ENCODE peak calls at places on chromosomes 3 and 15, in five cellular contexts. E is A549, N is RWPE2, R is Karpas-422, T is ovary. F is an unnamed sample. For H3K4me1, the result is how much of the 10 kb centered on the place peaks cover.

GRCh38 chr15:42020713-42021273 is at the start of gene PLA2G4E:
- DNase-seq in E (no peak), N (peak), R (no peak), T (no peak), F (no peak)

GRCh38 chr3:171023566-171023965 is 3.0 kb downstream of the SLC2A2 start:
- DNase-seq in E (no peak), N (no peak), R (no peak), T (no peak), F (no peak)

GRCh38 chr15:69067296-69067695 is 52.8 kb downstream of the NOX5 start:
- DNase-seq in E (no peak), N (no peak), R (no peak), T (no peak), F (no peak)

GRCh38 chr15:65194826-65195541 is 9.8 kb upstream of the CLPX start:
- DNase-seq in E (no peak), N (no peak), R (no peak), T (no peak), F (peak)

GRCh38 chr15:98537516-98538060 is 110.8 kb upstream of the IGF1R start:
- DNase-seq in E (no peak), N (no peak), R (no peak), T (no peak), F (no peak)

GRCh38 chr3:188594137-188594536 is 440.2 kb downstream of the LPP start:
- DNase-seq in E (no peak), N (peak), R (no peak), T (no peak), F (no peak)

GRCh38 chr3:13379191-13379830 is 40.8 kb downstream of the NUP210 start:
- DNase-seq in E (no peak), N (no peak), R (no peak), T (no peak), F (peak)

GRCh38 chr3:184500344-184500923 is 61.2 kb upstream of the EPHB3 start:
- DNase-seq in E (no peak), N (no peak), R (no peak), T (no peak), F (no peak)

GRCh38 chr3:100590114-100590839 is 19.1 kb upstream of the ADGRG7 start:
- DNase-seq in E (peak), N (no peak), R (peak), T (peak), F (no peak)

GRCh38 chr3:52403955-52404354 is 40.9 kb downstream of the SEMA3G start:
- DNase-seq in E (no peak), N (peak), R (no peak), T (peak), F (no peak)

GRCh38 chr3:79019137-79019923 is 748.5 kb downstream of the ROBO1 start:
- DNase-seq in E (peak), N (peak), R (no peak), T (peak), F (peak)

GRCh38 chr3:31732548-31732947 is 199.8 kb downstream of the STT3B start:
- DNase-seq in E (no peak), N (no peak), R (no peak), T (no peak), F (no peak)

GRCh38 chr15:40029979-40030893 is 8.7 kb downstream of the SRP14 start:
- DNase-seq in E (no peak), N (no peak), R (peak), T (no peak), F (no peak)

GRCh38 chr3:112463250-112463649 is 36.0 kb downstream of the BTLA start:
- DNase-seq in E (no peak), N (no peak), R (no peak), T (no peak), F (no peak)

GRCh38 chr3:142318331-142318730 is 92.9 kb upstream of the GK5 start:
- DNase-seq in E (no peak), N (no peak), R (no peak), T (no peak), F (no peak)

GRCh38 chr3:7953449-7954015 is 548.1 kb upstream of the LMCD1 start:
- DNase-seq in E (no peak), N (no peak), R (no peak), T (no peak), F (no peak)

GRCh38 chr3:126261037-126261436 is 80.7 kb upstream of the ALDH1L1 start:
- DNase-seq in E (no peak), N (no peak), R (peak), T (peak), F (peak)

GRCh38 chr3:150303776-150304175 is 104.3 kb upstream of the TSC22D2 start:
- DNase-seq in E (peak), N (no peak), R (peak), T (no peak), F (no peak)

GRCh38 chr15:88375234-88375926 is 91.8 kb downstream of the MRPL46 start:
- DNase-seq in E (peak), N (no peak), R (no peak), T (no peak), F (no peak)

GRCh38 chr3:72821170-72821781 is 27.0 kb downstream of the SHQ1 start:
- DNase-seq in E (no peak), N (no peak), R (peak), T (no peak), F (no peak)

GRCh38 chr15:46555547-46555946 is 920.7 kb downstream of the SQOR start:
- DNase-seq in E (no peak), N (no peak), R (no peak), T (no peak), F (no peak)

GRCh38 chr3:153138267-153139210 is 23.5 kb upstream of the RAP2B start:
- DNase-seq in E (peak), N (peak), R (no peak), T (no peak), F (peak)

GRCh38 chr3:134330895-134331810 is 43.1 kb downstream of the AMOTL2 start:
- DNase-seq in E (no peak), N (no peak), R (no peak), T (no peak), F (peak)

GRCh38 chr3:7787871-7788828 is 713.5 kb upstream of the LMCD1 start:
- DNase-seq in E (no peak), N (no peak), R (no peak), T (no peak), F (no peak)

DNA sequence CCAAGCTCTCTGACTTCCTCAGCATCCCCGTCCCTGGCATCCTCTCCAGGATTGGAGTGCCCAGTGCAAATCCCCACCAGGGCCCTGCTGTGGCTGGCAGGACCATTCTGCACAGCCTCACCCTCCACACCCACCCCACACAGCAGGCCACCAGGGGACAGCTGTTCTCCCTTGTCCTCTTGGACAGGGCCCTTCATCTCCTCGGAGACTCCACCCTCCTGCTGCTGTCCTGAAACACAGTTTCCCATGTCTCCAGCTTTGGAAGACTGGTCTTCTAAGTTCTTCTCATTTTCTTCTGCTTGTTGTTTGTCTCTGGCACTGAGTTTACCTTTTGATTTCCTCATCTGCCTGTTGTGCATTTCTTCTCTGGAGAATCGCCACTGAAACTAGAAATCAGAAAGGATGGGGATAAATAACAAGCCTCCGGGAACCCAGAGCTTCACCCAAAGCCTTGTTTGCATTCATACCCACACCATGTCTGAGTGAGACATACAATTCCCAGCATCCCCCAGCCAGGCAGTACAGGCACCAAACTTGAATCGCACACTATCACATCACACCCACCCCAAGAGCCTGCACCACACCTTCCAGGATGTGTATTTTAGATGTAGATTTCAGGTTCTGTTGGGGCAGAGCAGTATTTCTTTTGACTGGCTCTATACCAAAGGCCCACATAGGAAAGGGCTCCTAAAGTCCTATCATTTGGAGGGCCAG is 52.0 kb downstream of the OXNAD1 start:
- DNase-seq in E (no peak), N (no peak), R (no peak), T (no peak), F (no peak)
- H3K4me1 ChIP-seq in E (under half), N (under half), R (under half), T (under half), F (under half)

GRCh38 chr15:66956672-66957540 is 108.5 kb upstream of the SMAD3 start:
- DNase-seq in E (no peak), N (no peak), R (no peak), T (no peak), F (no peak)

GRCh38 chr15:66961407-66961884 is 104.0 kb upstream of the SMAD3 start:
- DNase-seq in E (no peak), N (peak), R (no peak), T (no peak), F (no peak)

GRCh38 chr15:66961901-66962300 is 103.5 kb upstream of the SMAD3 start:
- DNase-seq in E (no peak), N (peak), R (no peak), T (no peak), F (no peak)

GRCh38 chr15:66960519-66960918 is 104.9 kb upstream of the SMAD3 start:
- DNase-seq in E (no peak), N (peak), R (no peak), T (no peak), F (no peak)

DNA sequence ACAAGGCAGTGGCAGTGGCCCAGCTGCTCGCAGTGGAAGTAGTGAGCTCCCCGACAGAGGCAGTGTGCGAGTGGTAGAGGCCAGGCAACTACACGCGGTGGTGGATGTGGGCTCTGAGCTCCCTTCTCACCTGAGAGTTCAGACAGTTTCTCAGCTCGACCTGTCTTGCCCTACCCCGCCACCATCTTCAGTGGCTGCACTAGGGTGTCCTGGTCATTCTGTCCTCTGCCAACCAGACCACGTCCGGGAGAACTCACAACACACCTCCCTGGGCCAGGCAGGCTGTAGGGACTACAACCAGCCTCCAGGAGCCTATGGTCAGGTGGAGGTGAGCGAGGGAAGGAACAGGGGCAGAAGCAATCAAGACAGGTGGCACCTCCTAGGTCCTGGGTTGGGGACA is 106.3 kb upstream of the SMAD3 start:
- DNase-seq in E (no peak), N (peak), R (no peak), T (no peak), F (no peak)
- H3K4me3 ChIP-seq in E (no peak), N (no peak), R (no peak), T (no peak), F (no peak)

GRCh38 chr3:117630885-117631284 is 921.3 kb downstream of the TUSC7 start:
- DNase-seq in E (no peak), N (no peak), R (no peak), T (no peak), F (no peak)
- H3K4me1 ChIP-seq in E (under half), N (under half), R (under half), T (under half), F (under half)

GRCh38 chr3:32816439-32817194 is 1.2 kb upstream of the TRIM71 start:
- DNase-seq in E (no peak), N (no peak), R (no peak), T (no peak), F (no peak)

GRCh38 chr3:32817561-32818430 is at the start of gene TRIM71:
- DNase-seq in E (no peak), N (no peak), R (no peak), T (no peak), F (no peak)

GRCh38 chr3:32815812-32816438 is 1.9 kb upstream of the TRIM71 start:
- DNase-seq in E (no peak), N (no peak), R (no peak), T (no peak), F (no peak)

GRCh38 chr3:32818431-32819085 is 761 bp downstream of the TRIM71 start:
- DNase-seq in E (no peak), N (no peak), R (no peak), T (no peak), F (no peak)

GRCh38 chr3:32817195-32817560 is 619 bp upstream of the TRIM71 start:
- DNase-seq in E (no peak), N (no peak), R (no peak), T (no peak), F (no peak)
- H3K4me3 ChIP-seq in E (peak), N (no peak), R (no peak), T (no peak), F (peak)

GRCh38 chr15:89932880-89933279 is 20.1 kb upstream of the ARPIN start:
- DNase-seq in E (no peak), N (peak), R (no peak), T (no peak), F (no peak)

GRCh38 chr15:89926158-89926557 is 13.4 kb upstream of the ARPIN start:
- DNase-seq in E (no peak), N (no peak), R (no peak), T (no peak), F (no peak)

GRCh38 chr15:89928421-89928820 is 15.7 kb upstream of the ARPIN start:
- DNase-seq in E (no peak), N (no peak), R (no peak), T (no peak), F (no peak)
- H3K4me1 ChIP-seq in E (under half), N (under half), R (under half), T (under half), F (under half)

GRCh38 chr3:48209438-48209837 is 13.9 kb upstream of the CAMP start:
- DNase-seq in E (no peak), N (no peak), R (no peak), T (no peak), F (no peak)

GRCh38 chr3:48202691-48203090 is 14.5 kb upstream of the CDC25A start:
- DNase-seq in E (no peak), N (no peak), R (no peak), T (no peak), F (no peak)

GRCh38 chr3:48208088-48208487 is 15.2 kb upstream of the CAMP start:
- DNase-seq in E (no peak), N (no peak), R (no peak), T (no peak), F (no peak)
- H3K4me3 ChIP-seq in E (no peak), N (no peak), R (no peak), T (no peak), F (no peak)